ENCODE peak calls at places on chromosomes 4 and X, in five cellular contexts. Z is AG09309; W is B cell; J is naive thymus-derived CD8-positive, alpha-beta T cell; D is heart left ventricle. K is an unnamed sample.

GRCh38 chr4:110196206-110196870 is 2.1 kb downstream of the ELOVL6 start:
- DNase-seq in W (no peak), D (peak; percentile 44), Z (no peak), J (peak; percentile 13), K (peak; percentile 55)

GRCh38 chrX:129497146-129497805 is 26.0 kb downstream of the SMARCA1 start:
- DNase-seq in Z (no peak), W (no peak), J (no peak), D (no peak), K (no peak)

GRCh38 chr4:133146574-133147198 is 2.4 kb upstream of the PCDH10 start:
- DNase-seq in D (no peak), W (no peak), Z (no peak), J (no peak), K (peak; percentile 88)

GRCh38 chr4:82744284-82744963 is 54.2 kb downstream of the SCD5 start:
- DNase-seq in D (no peak), J (no peak), Z (no peak), W (no peak), K (no peak)

GRCh38 chr4:33715996-33716395 is 2528.3 kb downstream of the ARAP2 start:
- DNase-seq in Z (peak; percentile 88), D (no peak), W (no peak), J (no peak), K (no peak)

GRCh38 chrX:124045109-124045508 is 83.6 kb downstream of the STAG2 start:
- DNase-seq in Z (no peak), D (no peak), W (no peak), J (no peak), K (no peak)

GRCh38 chr4:54085284-54085683 is 14.7 kb upstream of the GSX2 start:
- DNase-seq in Z (peak; percentile 69), D (peak; percentile 29), J (no peak), W (no peak), K (peak; percentile 84)

GRCh38 chr4:21209854-21210253 is 509.6 kb downstream of the PACRGL start:
- DNase-seq in D (no peak), W (no peak), J (no peak), Z (no peak), K (peak; percentile 24)

GRCh38 chr4:6253961-6254360 is 15.7 kb upstream of the WFS1 start:
- DNase-seq in J (no peak), D (no peak), W (no peak), Z (no peak), K (no peak)

GRCh38 chrX:9717376-9717775 is 48.3 kb downstream of the GPR143 start:
- DNase-seq in W (no peak), J (no peak), D (no peak), Z (no peak), K (no peak)

GRCh38 chr4:111562811-111563210 is 582.4 kb upstream of the FAM241A start:
- DNase-seq in W (no peak), D (no peak), J (no peak), Z (no peak), K (peak; percentile 9)

GRCh38 chr4:1804638-1805492 is 11.8 kb downstream of the FGFR3 start:
- DNase-seq in W (no peak), Z (no peak), D (no peak), J (no peak), K (no peak)

GRCh38 chrX:40007136-40007535 is 90.6 kb downstream of the BCOR start:
- DNase-seq in J (no peak), W (no peak), D (no peak), Z (no peak), K (no peak)

GRCh38 chr4:185573651-185574199 is 38.4 kb upstream of the PDLIM3 start:
- DNase-seq in J (no peak), Z (no peak), D (no peak), W (no peak), K (peak; percentile 84)

GRCh38 chrX:40151211-40152172 is 53.7 kb upstream of the BCOR start:
- DNase-seq in W (no peak), J (no peak), Z (no peak), D (peak; percentile 9), K (no peak)

GRCh38 chrX:65406532-65406931 is 128.1 kb downstream of the LAS1L start:
- DNase-seq in D (no peak), J (no peak), W (no peak), Z (no peak), K (no peak)

GRCh38 chr4:141375855-141376254 is 155.2 kb downstream of the ZNF330 start:
- DNase-seq in J (no peak), Z (peak; percentile 89), D (no peak), W (no peak), K (peak; percentile 65)

GRCh38 chr4:74692973-74693372 is 101.3 kb downstream of the BTC start:
- DNase-seq in J (no peak), Z (no peak), D (no peak), W (no peak), K (no peak)

GRCh38 chr4:101439926-101440325 is 92.6 kb upstream of the PPP3CA start:
- DNase-seq in D (no peak), J (no peak), Z (peak; percentile 18), W (no peak), K (no peak)

GRCh38 chrX:134803551-134804183 is 145.4 kb upstream of the PLAC1 start:
- DNase-seq in W (no peak), D (no peak), J (no peak), Z (no peak), K (no peak)

GRCh38 chr4:120348521-120348920 is 281.9 kb upstream of the MAD2L1 start:
- DNase-seq in W (no peak), Z (no peak), J (no peak), D (no peak), K (no peak)

GRCh38 chr4:184845367-184846011 is 19.7 kb upstream of the ACSL1 start:
- DNase-seq in J (no peak), D (no peak), W (no peak), Z (peak; percentile 71), K (no peak)

GRCh38 chr4:38819569-38819968 is 15.0 kb upstream of the TLR1 start:
- DNase-seq in D (no peak), Z (peak; percentile 14), J (no peak), W (no peak), K (no peak)

GRCh38 chr4:99670409-99671073 is 12.9 kb upstream of the C4orf54 start:
- DNase-seq in W (no peak), Z (no peak), D (no peak), J (no peak), K (no peak)

GRCh38 chrX:8846271-8846670 is 45.1 kb upstream of the FAM9A start:
- DNase-seq in D (no peak), Z (no peak), W (no peak), J (no peak), K (no peak)

GRCh38 chr4:118814054-118814453 is 21.9 kb downstream of the SEC24D start:
- DNase-seq in W (no peak), D (peak; percentile 17), J (no peak), Z (no peak), K (no peak)

K was measured in endothelial cell of umbilical vein.